ENCODE peak calls at places on chromosomes 4 and X, in nine cellular contexts. W is brain microvascular endothelial cell, X is AG04450, H is HepG2, Q is GM12878, L is kidney, C is adrenal gland, V is breast epithelium, S is aorta. Y is an unnamed sample.

GRCh38 chr4:90318208-90318607 is 191.0 kb downstream of the CCSER1 start:
- DNase-seq in L (no peak), H (no peak), W (peak), S (no peak), C (no peak), X (peak), Q (no peak), V (no peak), Y (no peak)

GRCh38 chr4:132513491-132513890 is 635.6 kb upstream of the PCDH10 start:
- DNase-seq in H (no peak), V (no peak), L (no peak), S (no peak), Q (no peak), W (no peak), C (no peak), X (no peak), Y (no peak)

GRCh38 chrX:111779582-111779981 is 96.4 kb upstream of the TRPC5OS start:
- DNase-seq in Q (no peak), X (no peak), H (no peak), L (no peak), W (no peak), S (no peak), V (no peak), C (no peak), Y (no peak)

GRCh38 chr4:169640261-169640880 is 20.0 kb downstream of the CLCN3 start:
- DNase-seq in H (no peak), W (peak), X (peak), S (no peak), C (no peak), Q (no peak), L (no peak), V (no peak), Y (no peak)

GRCh38 chr4:13543648-13544555 is at the start of gene NKX3-2:
- DNase-seq in H (no peak), X (no peak), Q (no peak), V (no peak), L (peak), W (no peak), S (no peak), C (no peak), Y (no peak)

GRCh38 chr4:147678121-147678520 is 5.8 kb downstream of the PRMT9 start:
- DNase-seq in C (no peak), L (no peak), S (no peak), V (no peak), X (no peak), H (no peak), W (no peak), Q (no peak), Y (no peak)

GRCh38 chr4:158170691-158171455 is 2.0 kb downstream of the GASK1B start:
- DNase-seq in W (no peak), L (peak), Q (no peak), S (peak), H (peak), C (peak), V (peak), X (no peak), Y (peak)

GRCh38 chr4:38132140-38132673 is 172.0 kb downstream of the PTTG2 start:
- DNase-seq in X (peak), V (no peak), W (peak), L (no peak), C (peak), S (no peak), H (no peak), Q (peak), Y (peak)

GRCh38 chrX:23634181-23634580 is 33.1 kb upstream of the PRDX4 start:
- DNase-seq in X (no peak), C (no peak), L (no peak), S (no peak), H (no peak), Q (no peak), V (no peak), W (no peak), Y (no peak)

GRCh38 chr4:13268713-13269112 is 215.4 kb downstream of the RAB28 start:
- DNase-seq in H (no peak), C (no peak), S (no peak), Q (no peak), V (no peak), W (no peak), X (no peak), L (no peak), Y (no peak)

GRCh38 chr4:156583265-156583664 is 388.3 kb downstream of the PDGFC start:
- DNase-seq in Q (no peak), H (no peak), L (no peak), W (no peak), C (no peak), X (no peak), S (no peak), V (no peak), Y (no peak)

GRCh38 chrX:1589356-1590130 is 1.9 kb upstream of the AKAP17A start:
- DNase-seq in S (no peak), H (no peak), Q (no peak), V (no peak), L (no peak), C (no peak), X (no peak), W (no peak), Y (no peak)

GRCh38 chr4:114385195-114385985 is 213.2 kb upstream of the UGT8 start:
- DNase-seq in V (no peak), H (no peak), S (no peak), X (no peak), C (no peak), L (no peak), Q (no peak), W (no peak), Y (no peak)

GRCh38 chrX:27890611-27891010 is 82.8 kb downstream of the MAGEB10 start:
- DNase-seq in Q (no peak), V (no peak), C (no peak), L (no peak), H (no peak), X (peak), S (no peak), W (peak), Y (no peak)

GRCh38 chr4:84235131-84235530 is 264.0 kb downstream of the NKX6-1 start:
- DNase-seq in V (no peak), Q (no peak), H (no peak), W (no peak), X (no peak), L (no peak), S (no peak), C (no peak), Y (no peak)

GRCh38 chr4:89906787-89907521 is 12.3 kb downstream of the MMRN1 start:
- DNase-seq in V (no peak), H (no peak), C (no peak), X (no peak), L (no peak), Q (no peak), S (no peak), W (no peak), Y (no peak)

GRCh38 chr4:26583538-26583864 is 383 bp upstream of the TBC1D19 start:
- DNase-seq in H (no peak), C (no peak), X (no peak), L (no peak), S (no peak), V (no peak), W (no peak), Q (no peak), Y (no peak)

GRCh38 chrX:103704863-103705262 is 5.8 kb upstream of the TMEM31 start:
- DNase-seq in S (no peak), X (no peak), C (no peak), W (no peak), Q (no peak), L (no peak), V (no peak), H (no peak), Y (no peak)

GRCh38 chrX:19554786-19555185 is 39.5 kb upstream of the MAP3K15 start:
- DNase-seq in H (no peak), L (no peak), V (no peak), X (no peak), W (peak), S (no peak), Q (peak), C (no peak), Y (no peak)

GRCh38 chr4:139734875-139735380 is 69.3 kb downstream of the MGST2 start:
- DNase-seq in W (peak), X (no peak), H (no peak), S (peak), L (peak), C (peak), V (peak), Q (no peak), Y (no peak)

GRCh38 chr4:102734116-102734515 is 26.7 kb downstream of the MANBA start:
- DNase-seq in H (no peak), C (no peak), S (no peak), W (no peak), X (no peak), V (no peak), L (no peak), Q (no peak), Y (no peak)

GRCh38 chr4:125235971-125236370 is 78.8 kb upstream of the FAT4 start:
- DNase-seq in W (no peak), C (no peak), S (no peak), V (no peak), H (no peak), L (no peak), X (no peak), Q (no peak), Y (no peak)

GRCh38 chr4:158201310-158201709 is 9.0 kb upstream of the TMEM144 start:
- DNase-seq in Q (no peak), X (no peak), S (no peak), H (no peak), L (no peak), W (no peak), V (no peak), C (no peak), Y (no peak)

GRCh38 chrX:24025741-24026402 is 1.1 kb downstream of the KLHL15 start:
- DNase-seq in H (no peak), L (peak), C (peak), X (peak), W (peak), V (peak), Q (no peak), S (no peak), Y (no peak)

GRCh38 chr4:80183196-80184052 is 13.9 kb upstream of the PRDM8 start:
- DNase-seq in C (no peak), L (peak), V (no peak), X (no peak), Q (no peak), W (no peak), S (peak), H (no peak), Y (no peak)

GRCh38 chr4:72857787-72858186 is 211.7 kb downstream of the COX18 start:
- DNase-seq in W (no peak), X (no peak), C (no peak), V (no peak), H (no peak), Q (no peak), L (no peak), S (no peak), Y (no peak)

GRCh38 chr4:768076-768475 is 57.9 kb downstream of the CPLX1 start:
- DNase-seq in H (no peak), L (peak), V (no peak), X (no peak), Q (no peak), C (no peak), W (no peak), S (no peak), Y (no peak)

DNA sequence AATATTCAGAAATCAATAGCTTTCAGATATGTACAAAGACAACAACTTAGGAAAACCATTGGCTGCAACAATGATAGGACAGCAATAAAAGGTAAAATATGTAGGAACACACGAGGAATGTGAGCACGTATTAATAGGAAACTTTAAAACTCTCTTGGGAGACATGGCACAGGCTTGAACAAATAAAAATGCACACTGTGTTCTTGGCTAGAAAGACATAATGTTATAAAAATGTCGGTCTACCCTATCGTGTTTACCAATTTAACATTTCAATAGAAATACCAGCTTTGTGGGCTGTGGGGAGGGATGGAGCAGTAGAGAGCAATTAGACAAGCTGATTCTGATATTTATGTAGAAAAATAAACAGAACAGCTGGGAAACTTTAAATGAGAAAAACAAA is 69.0 kb upstream of the FAM9B start:
- DNase-seq in H (no peak), W (no peak), V (no peak), C (no peak), X (no peak), Q (no peak), S (no peak), L (no peak), Y (no peak)
- H3K27ac ChIP-seq in H (no peak), W (no peak), V (no peak), C (no peak), X (no peak), Q (no peak), S (no peak), L (no peak), Y (no peak)

DNA sequence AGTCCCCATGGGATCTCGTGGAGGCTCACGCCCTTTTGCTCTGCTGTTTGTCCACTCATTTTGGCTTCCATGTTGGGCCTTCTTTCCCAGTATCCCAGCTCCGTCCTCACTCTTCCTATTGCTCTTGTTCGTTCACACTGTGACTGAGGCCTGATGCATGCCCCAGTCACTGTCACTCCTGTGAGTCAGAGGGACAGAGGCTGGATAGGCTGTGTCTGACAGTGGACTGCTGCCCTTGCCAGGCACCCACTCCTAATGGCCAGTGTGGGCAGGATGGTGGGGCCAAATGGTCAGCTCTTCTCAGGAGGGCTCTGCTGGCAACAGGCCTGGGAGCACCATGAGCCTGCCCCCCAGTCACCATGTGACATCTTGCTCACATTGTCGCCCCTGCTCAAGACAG is 40.0 kb downstream of the HADH start:
- DNase-seq in W (peak), V (no peak), L (no peak), S (no peak), X (no peak), Q (no peak), H (no peak), C (no peak), Y (no peak)
- H3K27ac ChIP-seq in W (no peak), V (no peak), L (no peak), S (no peak), X (no peak), Q (no peak), H (no peak), C (no peak), Y (no peak)

GRCh38 chrX:45755719-45756118 is 555.0 kb upstream of the DIPK2B start:
- DNase-seq in Q (no peak), W (no peak), S (no peak), X (no peak), C (no peak), L (no peak), H (no peak), V (no peak), Y (no peak)
- H3K27ac ChIP-seq in Q (no peak), W (no peak), S (no peak), X (no peak), C (no peak), L (no peak), H (no peak), V (no peak), Y (peak)

GRCh38 chr4:16206301-16206700 is 20.0 kb downstream of the TAPT1 start:
- DNase-seq in Q (no peak), C (no peak), W (no peak), H (no peak), S (no peak), X (no peak), L (no peak), V (no peak), Y (no peak)
- H3K27ac ChIP-seq in Q (no peak), C (no peak), W (no peak), H (no peak), S (no peak), X (no peak), L (no peak), V (no peak), Y (no peak)

GRCh38 chr4:112859456-112860184 is 189.8 kb upstream of the ANK2 start:
- DNase-seq in C (no peak), W (no peak), L (no peak), H (no peak), S (no peak), X (no peak), V (no peak), Q (no peak), Y (no peak)

GRCh38 chr4:112860731-112861377 is 188.6 kb upstream of the ANK2 start:
- DNase-seq in C (no peak), V (no peak), S (no peak), W (no peak), Q (peak), L (no peak), X (no peak), H (no peak), Y (no peak)

GRCh38 chr4:112862318-112862674 is 187.2 kb upstream of the ANK2 start:
- DNase-seq in S (no peak), L (no peak), H (no peak), V (no peak), Q (no peak), X (no peak), W (no peak), C (no peak), Y (no peak)

GRCh38 chr4:112858751-112859150 is 190.7 kb upstream of the ANK2 start:
- DNase-seq in L (no peak), W (no peak), H (no peak), V (no peak), C (no peak), S (no peak), Q (no peak), X (no peak), Y (no peak)

DNA sequence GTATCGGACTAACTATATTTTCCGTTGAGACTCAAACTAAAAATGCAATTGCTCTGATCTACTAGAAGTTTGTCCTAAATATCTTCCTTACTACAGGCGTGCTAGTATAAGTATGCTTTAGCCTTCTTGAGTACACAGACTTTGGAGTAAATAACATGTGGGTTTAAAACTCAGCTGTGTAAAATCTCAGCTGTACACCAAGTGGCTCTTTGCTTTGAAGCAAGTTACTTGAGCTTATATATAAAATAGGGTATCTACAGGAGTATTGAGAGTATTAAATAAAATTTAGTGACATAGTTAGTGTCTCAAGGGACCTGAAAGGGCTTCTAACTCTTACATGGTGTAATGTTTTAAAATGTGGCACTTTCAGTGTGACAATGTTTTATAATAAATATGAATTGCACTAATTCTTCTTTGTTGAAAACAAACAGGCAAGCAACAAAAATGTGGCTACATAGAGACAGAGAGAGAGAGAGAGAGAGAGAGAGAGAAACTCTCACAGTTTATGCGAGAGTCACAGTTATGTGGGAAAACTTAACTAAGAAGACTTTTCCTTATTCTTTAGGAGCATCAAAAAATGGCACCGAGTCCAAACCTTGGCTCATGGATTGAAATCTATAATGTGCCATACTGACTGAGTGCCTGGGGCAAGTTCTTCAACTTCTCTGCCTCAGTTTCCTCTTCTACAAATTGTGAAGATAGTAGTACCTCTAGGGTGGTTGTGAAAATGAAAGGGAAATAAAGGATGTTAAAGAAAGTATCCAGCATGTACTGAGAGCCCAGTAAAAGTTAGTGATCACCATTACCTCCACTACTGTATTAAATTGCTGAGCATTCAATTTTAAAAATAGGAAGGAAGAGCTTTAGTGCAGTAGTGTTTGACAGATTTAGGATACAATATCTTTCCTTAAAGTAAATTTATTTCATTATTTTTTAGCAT is 187.8 kb upstream of the ANK2 start:
- DNase-seq in V (no peak), X (no peak), Q (no peak), L (no peak), C (no peak), S (no peak), H (no peak), W (no peak), Y (no peak)
- H3K27ac ChIP-seq in V (no peak), X (no peak), Q (no peak), L (no peak), C (no peak), S (no peak), H (no peak), W (no peak), Y (no peak)

GRCh38 chrX:68699960-68700746 is 52.7 kb downstream of the STARD8 start:
- DNase-seq in Q (no peak), L (no peak), W (no peak), X (no peak), C (no peak), V (no peak), S (peak), H (no peak), Y (no peak)
- H3K27ac ChIP-seq in Q (no peak), L (peak), W (no peak), X (peak), C (no peak), V (no peak), S (no peak), H (no peak), Y (no peak)

GRCh38 chrX:9273744-9274143 is 191.1 kb upstream of the TBL1X start:
- DNase-seq in H (no peak), L (no peak), Q (no peak), W (no peak), S (no peak), V (no peak), X (no peak), C (no peak), Y (no peak)

GRCh38 chrX:9282325-9282724 is 182.5 kb upstream of the TBL1X start:
- DNase-seq in X (no peak), S (no peak), V (no peak), W (no peak), L (no peak), Q (no peak), H (no peak), C (no peak), Y (no peak)

GRCh38 chrX:9278475-9279270 is 186.2 kb upstream of the TBL1X start:
- DNase-seq in X (no peak), H (no peak), C (no peak), S (no peak), L (no peak), V (no peak), W (no peak), Q (no peak), Y (no peak)

GRCh38 chrX:9279271-9279596 is 185.6 kb upstream of the TBL1X start:
- DNase-seq in S (no peak), Q (no peak), V (no peak), L (no peak), H (no peak), C (no peak), W (no peak), X (no peak), Y (no peak)
- H3K27ac ChIP-seq in S (no peak), Q (no peak), V (no peak), L (no peak), H (no peak), C (no peak), W (no peak), X (peak), Y (no peak)

Y was measured in epithelial cell of prostate.